ENCODE peak calls at places on chromosomes 7 and 10, in eight cellular contexts. Z is fibroblast of the aortic adventitia; I is testis; O is hepatocyte; K is CD4-positive, alpha-beta T cell; G is bronchial epithelial cell; A is SK-N-SH; D is kidney. W is an unnamed sample.

GRCh38 chr7:44145969-44146897 is 5.1 kb upstream of the MYL7 start:
- DNase-seq in Z (peak), I (peak), O (peak), K (peak), G (peak), A (peak), D (peak), W (peak)

GRCh38 chr10:70232155-70232858 is 922 bp downstream of the PPA1 start:
- DNase-seq in Z (peak), I (peak), O (peak), K (peak), G (peak), A (peak), D (peak), W (no peak)

GRCh38 chr7:98831641-98832221 is 38.1 kb downstream of the TMEM130 start:
- DNase-seq in Z (peak), I (peak), O (no peak), K (peak), G (no peak), A (peak), D (no peak), W (no peak)

GRCh38 chr7:83782628-83783027 is 133.7 kb upstream of the SEMA3E start:
- DNase-seq in Z (peak), I (no peak), O (no peak), K (no peak), G (peak), A (no peak), D (no peak), W (no peak)

GRCh38 chr10:3813986-3814831 is 29.2 kb upstream of the KLF6 start:
- DNase-seq in Z (no peak), I (no peak), O (no peak), K (no peak), G (peak), A (no peak), D (no peak), W (no peak)

GRCh38 chr10:53675201-53675600 is 902.6 kb upstream of the MBL2 start:
- DNase-seq in Z (no peak), I (no peak), O (no peak), K (no peak), G (no peak), A (no peak), D (no peak), W (no peak)

GRCh38 chr7:21543528-21544302 is 876 bp downstream of the DNAH11 start:
- DNase-seq in Z (peak), I (peak), O (peak), K (no peak), G (peak), A (peak), D (no peak), W (peak)

GRCh38 chr10:119132521-119133345 is 28.8 kb downstream of the DENND10 start:
- DNase-seq in Z (no peak), I (no peak), O (no peak), K (no peak), G (no peak), A (no peak), D (no peak), W (no peak)

GRCh38 chr10:93186631-93187030 is 112.9 kb downstream of the CYP26A1 start:
- DNase-seq in Z (no peak), I (no peak), O (no peak), K (no peak), G (no peak), A (no peak), D (no peak), W (no peak)

GRCh38 chr10:49382826-49383225 is 13.1 kb downstream of the DRGX start:
- DNase-seq in Z (no peak), I (no peak), O (no peak), K (no peak), G (no peak), A (no peak), D (no peak), W (no peak)

GRCh38 chr10:49377256-49377655 is 18.6 kb downstream of the DRGX start:
- DNase-seq in Z (no peak), I (no peak), O (no peak), K (no peak), G (no peak), A (no peak), D (no peak), W (no peak)

GRCh38 chr10:49381111-49381900 is 14.6 kb downstream of the DRGX start:
- DNase-seq in Z (no peak), I (no peak), O (no peak), K (no peak), G (no peak), A (no peak), D (no peak), W (no peak)

GRCh38 chr10:49382226-49382625 is 13.7 kb downstream of the DRGX start:
- DNase-seq in Z (no peak), I (no peak), O (no peak), K (no peak), G (no peak), A (no peak), D (no peak), W (no peak)

DNA sequence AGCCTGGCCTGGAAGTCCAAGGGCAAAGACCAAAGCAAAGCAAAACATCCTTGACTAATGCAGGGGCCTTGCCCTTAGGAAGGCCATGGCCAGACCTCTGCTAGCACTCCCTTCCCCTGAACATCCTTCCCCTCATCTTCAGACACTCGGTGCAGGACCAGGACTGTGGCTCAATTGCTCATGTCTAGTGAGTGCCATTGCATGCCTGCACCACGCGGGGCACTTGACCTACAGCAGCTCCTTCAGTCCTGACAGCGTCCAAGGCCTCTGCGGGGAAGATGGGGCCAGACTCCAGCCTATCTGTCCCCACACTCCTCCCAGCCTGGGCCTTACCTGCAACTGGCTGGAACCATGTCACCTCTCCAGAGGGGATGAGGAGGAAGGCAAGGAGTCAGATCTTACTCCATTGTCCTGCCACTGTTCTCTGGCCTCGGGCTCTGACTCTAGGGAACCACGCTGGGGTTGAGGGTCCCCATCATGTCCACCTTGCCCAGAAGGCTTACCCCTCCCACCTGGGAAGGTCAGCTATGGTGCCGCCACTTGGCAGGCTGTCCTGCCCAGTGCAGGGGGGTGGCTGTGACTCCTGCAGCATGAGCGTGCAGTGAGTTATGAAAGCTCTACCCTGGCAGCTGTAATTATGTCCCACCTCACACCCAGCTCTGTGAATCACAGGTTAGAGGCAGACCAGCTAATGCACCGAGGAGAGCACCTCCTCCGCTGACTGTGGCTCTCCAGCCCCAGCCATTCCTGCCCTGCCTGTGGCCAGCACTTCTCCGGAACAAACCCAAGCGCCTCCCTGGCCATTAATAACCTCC is 16.1 kb downstream of the DRGX start:
- DNase-seq in Z (no peak), I (peak), O (no peak), K (no peak), G (no peak), A (no peak), D (no peak), W (no peak)
- TF ChIP-seq CTCF in Z (no peak), I (no peak), O (no peak), K (no peak), G (peak), A (no peak), D (no peak), W (peak)

DNA sequence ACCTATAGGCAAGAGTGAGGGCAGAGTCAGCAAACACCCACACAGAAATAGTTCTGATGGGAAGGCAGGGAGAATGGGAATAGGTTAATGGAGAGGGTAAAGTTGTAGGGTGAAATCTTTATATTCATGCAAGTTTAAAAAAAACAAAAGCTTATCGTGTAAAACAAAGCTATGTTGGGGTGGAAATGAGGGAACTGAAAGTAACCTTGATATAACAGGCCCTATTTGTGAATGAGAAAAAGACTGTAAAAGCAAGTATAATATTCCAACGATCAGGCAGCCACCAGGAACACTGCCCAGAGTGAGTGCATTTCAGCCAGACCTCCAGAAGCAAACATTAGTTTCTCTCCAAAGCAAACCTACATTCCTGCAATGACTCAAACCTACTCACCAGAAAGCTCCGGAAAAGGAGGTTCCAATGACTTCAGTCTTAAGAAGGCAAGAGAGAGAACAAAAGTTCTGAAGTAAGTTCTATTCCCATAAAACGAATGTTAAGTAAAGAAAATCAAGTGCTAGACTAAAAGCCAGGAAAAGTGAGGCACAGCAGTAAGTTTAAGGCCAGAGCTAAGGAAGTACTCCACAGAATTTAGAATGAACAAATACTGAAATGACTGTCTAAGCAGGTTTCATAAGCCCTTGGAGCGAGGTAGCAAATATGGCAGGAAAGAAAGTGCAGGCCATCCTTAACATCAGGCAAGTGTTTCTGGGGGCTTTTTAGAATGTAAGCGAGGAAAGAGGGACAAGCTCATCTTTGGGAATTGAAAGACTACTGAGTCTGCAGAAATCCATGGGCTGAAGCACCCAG is 493.2 kb downstream of the XPNPEP1 start:
- DNase-seq in Z (peak), I (peak), O (no peak), K (no peak), G (peak), A (no peak), D (no peak), W (no peak)
- TF ChIP-seq CTCF in Z (no peak), I (no peak), O (no peak), K (no peak), G (no peak), A (no peak), D (no peak), W (no peak)

GRCh38 chr10:29109700-29110099 is 179.2 kb upstream of the LYZL1 start:
- DNase-seq in Z (no peak), I (no peak), O (no peak), K (no peak), G (no peak), A (no peak), D (no peak), W (no peak)

GRCh38 chr10:29106287-29106686 is 182.6 kb upstream of the LYZL1 start:
- DNase-seq in Z (no peak), I (no peak), O (no peak), K (no peak), G (no peak), A (no peak), D (no peak), W (no peak)

GRCh38 chr10:29107866-29108498 is 180.9 kb upstream of the LYZL1 start:
- DNase-seq in Z (no peak), I (no peak), O (no peak), K (no peak), G (no peak), A (no peak), D (no peak), W (no peak)

GRCh38 chr10:29113251-29113945 is 175.5 kb upstream of the LYZL1 start:
- DNase-seq in Z (peak), I (no peak), O (peak), K (no peak), G (no peak), A (peak), D (no peak), W (no peak)

DNA sequence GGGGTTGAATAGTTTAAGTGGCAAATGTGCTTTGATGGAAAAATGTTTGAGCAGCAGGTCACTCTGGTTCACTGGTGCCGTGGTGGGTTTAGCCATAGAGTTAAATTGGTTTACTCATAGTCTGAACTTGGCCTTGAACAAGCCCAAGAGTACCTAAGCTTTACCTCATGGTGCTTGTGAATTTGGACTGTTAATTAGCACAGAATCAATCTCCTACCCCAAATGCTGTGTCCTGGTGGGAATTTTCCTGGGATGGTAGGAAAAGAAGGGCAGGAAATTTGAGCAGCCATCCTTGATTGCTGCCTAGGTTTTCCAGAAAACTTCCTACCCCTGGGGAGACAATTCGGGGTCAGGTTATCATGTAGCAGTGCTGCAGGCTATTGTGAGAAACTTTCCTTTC is 178.7 kb upstream of the LYZL1 start:
- DNase-seq in Z (no peak), I (no peak), O (no peak), K (no peak), G (no peak), A (no peak), D (no peak), W (no peak)
- TF ChIP-seq CTCF in Z (no peak), I (no peak), O (no peak), K (no peak), G (no peak), A (no peak), D (no peak), W (no peak)

GRCh38 chr7:132771301-132771730 is 195.0 kb upstream of the PLXNA4 start:
- DNase-seq in Z (no peak), I (peak), O (no peak), K (peak), G (no peak), A (no peak), D (no peak), W (no peak)

GRCh38 chr7:132770055-132770454 is 193.8 kb upstream of the PLXNA4 start:
- DNase-seq in Z (no peak), I (no peak), O (no peak), K (no peak), G (no peak), A (no peak), D (no peak), W (no peak)

GRCh38 chr7:132776105-132776504 is 199.8 kb upstream of the PLXNA4 start:
- DNase-seq in Z (no peak), I (no peak), O (no peak), K (no peak), G (no peak), A (peak), D (no peak), W (no peak)

GRCh38 chr7:132777419-132777818 is 201.1 kb upstream of the PLXNA4 start:
- DNase-seq in Z (no peak), I (no peak), O (no peak), K (no peak), G (no peak), A (no peak), D (no peak), W (no peak)

GRCh38 chr7:132773527-132773956 is 197.3 kb upstream of the PLXNA4 start:
- DNase-seq in Z (peak), I (no peak), O (no peak), K (no peak), G (peak), A (no peak), D (no peak), W (no peak)
- TF ChIP-seq CTCF in Z (no peak), I (no peak), O (no peak), K (no peak), G (no peak), A (no peak), D (no peak), W (no peak)

GRCh38 chr7:131105803-131106680 is 221.6 kb upstream of the MKLN1 start:
- DNase-seq in Z (peak), I (peak), O (peak), K (peak), G (peak), A (peak), D (peak), W (peak)

GRCh38 chr7:131106681-131107342 is 220.9 kb upstream of the MKLN1 start:
- DNase-seq in Z (no peak), I (peak), O (peak), K (peak), G (no peak), A (peak), D (peak), W (no peak)

GRCh38 chr7:131109011-131109756 is 218.5 kb upstream of the MKLN1 start:
- DNase-seq in Z (peak), I (no peak), O (no peak), K (no peak), G (peak), A (no peak), D (peak), W (no peak)

GRCh38 chr7:131108212-131108980 is 219.3 kb upstream of the MKLN1 start:
- DNase-seq in Z (peak), I (no peak), O (no peak), K (no peak), G (peak), A (no peak), D (peak), W (peak)

GRCh38 chr7:131107343-131108211 is 220.1 kb upstream of the MKLN1 start:
- DNase-seq in Z (peak), I (peak), O (peak), K (peak), G (peak), A (peak), D (peak), W (peak)
- TF ChIP-seq CTCF in Z (no peak), I (no peak), O (no peak), K (peak), G (no peak), A (no peak), D (peak), W (no peak)

GRCh38 chr7:23530355-23530754 is 1.4 kb downstream of the TRA2A start:
- DNase-seq in Z (peak), I (no peak), O (peak), K (no peak), G (peak), A (peak), D (no peak), W (no peak)
- TF ChIP-seq CTCF in Z (no peak), I (no peak), O (no peak), K (no peak), G (no peak), A (peak), D (no peak), W (peak)

GRCh38 chr10:44627591-44628354 is 242.9 kb upstream of the CXCL12 start:
- DNase-seq in Z (peak), I (no peak), O (no peak), K (no peak), G (no peak), A (no peak), D (no peak), W (no peak)
- TF ChIP-seq CTCF in Z (peak), I (no peak), O (no peak), K (no peak), G (no peak), A (peak), D (no peak), W (no peak)

GRCh38 chr7:156073366-156074052 is 261.2 kb upstream of the SHH start:
- DNase-seq in Z (no peak), I (no peak), O (no peak), K (no peak), G (no peak), A (no peak), D (no peak), W (no peak)

GRCh38 chr7:156079156-156079555 is 266.9 kb upstream of the SHH start:
- DNase-seq in Z (no peak), I (no peak), O (no peak), K (no peak), G (no peak), A (no peak), D (no peak), W (no peak)

GRCh38 chr7:156071612-156072011 is 259.3 kb upstream of the SHH start:
- DNase-seq in Z (no peak), I (no peak), O (no peak), K (no peak), G (no peak), A (no peak), D (no peak), W (no peak)

GRCh38 chr7:156074084-156074483 is 261.8 kb upstream of the SHH start:
- DNase-seq in Z (no peak), I (no peak), O (no peak), K (no peak), G (no peak), A (no peak), D (no peak), W (no peak)

DNA sequence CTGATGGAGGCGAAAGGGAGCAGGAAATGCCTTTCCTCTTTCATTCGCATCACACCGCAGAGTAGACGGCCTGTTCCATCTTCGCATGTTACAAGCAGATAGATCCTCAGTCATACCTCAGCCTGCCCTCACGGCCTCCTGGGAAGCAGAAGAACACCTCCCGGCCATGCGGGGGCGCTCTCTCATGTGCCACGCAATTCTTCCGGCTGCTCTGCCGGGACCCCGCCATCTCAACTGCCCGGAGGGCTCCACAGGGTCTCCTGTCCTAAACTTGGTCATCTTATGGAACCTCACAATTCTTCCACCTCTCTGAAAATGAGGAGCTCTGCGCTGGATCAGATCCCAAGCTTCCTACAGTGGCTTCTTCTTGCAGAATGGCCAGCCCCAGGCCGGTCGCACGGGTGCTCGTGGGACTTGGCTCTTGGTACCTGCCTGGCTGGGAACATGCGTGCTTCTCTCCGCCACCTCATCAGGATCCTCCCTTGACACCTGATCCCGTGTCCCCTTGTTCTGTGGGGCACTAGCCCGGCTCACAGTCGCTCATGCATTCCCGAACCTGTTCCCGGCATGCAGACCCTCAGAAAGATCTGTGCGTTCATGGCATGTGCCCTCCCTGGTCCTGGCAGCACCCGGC is 262.8 kb upstream of the SHH start:
- DNase-seq in Z (no peak), I (peak), O (no peak), K (no peak), G (no peak), A (no peak), D (no peak), W (no peak)
- TF ChIP-seq CTCF in Z (no peak), I (peak), O (no peak), K (no peak), G (no peak), A (peak), D (no peak), W (no peak)

W was measured in progenitor cell of endocrine pancreas.